ENCODE peak calls at places on chromosomes 13 and 19, in ten cellular contexts. One of them, this sample, is unnamed.

GRCh38 chr13:44768233-44768632 is 192.1 kb upstream of the TSC22D1 start:
- DNase-seq in stimulated activated CD4-positive, alpha-beta T cell treated with anti-CD3 and anti-CD28 coated beads, Interleukin-4, amount 100 ng/mL, for 4 hours: no peak
- DNase-seq in iPS DF 6.9: no peak
- DNase-seq in colonic mucosa: no peak
- DNase-seq in neuronal stem cell: no peak
- DNase-seq in AML-193: no peak
- DNase-seq in NCI-H345: no peak
- DNase-seq in iris pigment epithelial cell: no peak
- DNase-seq in ACHN: no peak
- DNase-seq in ovary: no peak
- DNase-seq in this sample: no peak

GRCh38 chr13:29454931-29455481 is 140.5 kb downstream of the SLC7A1 start:
- DNase-seq in NCI-H345: no peak
- DNase-seq in stimulated activated CD4-positive, alpha-beta T cell treated with anti-CD3 and anti-CD28 coated beads, Interleukin-4, amount 100 ng/mL, for 4 hours: no peak
- DNase-seq in neuronal stem cell: no peak
- DNase-seq in iPS DF 6.9: peak; percentile 25
- DNase-seq in ACHN: no peak
- DNase-seq in AML-193: peak; percentile 3
- DNase-seq in iris pigment epithelial cell: peak; percentile 41
- DNase-seq in ovary: no peak
- DNase-seq in colonic mucosa: no peak
- DNase-seq in this sample: no peak

GRCh38 chr19:3458595-3459284 is 21.6 kb downstream of the SMIM24 start:
- DNase-seq in stimulated activated CD4-positive, alpha-beta T cell treated with anti-CD3 and anti-CD28 coated beads, Interleukin-4, amount 100 ng/mL, for 4 hours: no peak
- DNase-seq in neuronal stem cell: no peak
- DNase-seq in iPS DF 6.9: no peak
- DNase-seq in ACHN: no peak
- DNase-seq in colonic mucosa: no peak
- DNase-seq in AML-193: no peak
- DNase-seq in NCI-H345: no peak
- DNase-seq in ovary: peak; percentile 87
- DNase-seq in iris pigment epithelial cell: peak; percentile 43
- DNase-seq in this sample: no peak

GRCh38 chr19:22617614-22618325 is 16.4 kb upstream of the ZNF492 start:
- DNase-seq in stimulated activated CD4-positive, alpha-beta T cell treated with anti-CD3 and anti-CD28 coated beads, Interleukin-4, amount 100 ng/mL, for 4 hours: no peak
- DNase-seq in NCI-H345: no peak
- DNase-seq in neuronal stem cell: no peak
- DNase-seq in ACHN: no peak
- DNase-seq in iris pigment epithelial cell: no peak
- DNase-seq in AML-193: no peak
- DNase-seq in ovary: peak; percentile 83
- DNase-seq in iPS DF 6.9: no peak
- DNase-seq in colonic mucosa: no peak
- DNase-seq in this sample: no peak

GRCh38 chr19:46818812-46819211 is 30.4 kb upstream of the SLC1A5 start:
- DNase-seq in AML-193: no peak
- DNase-seq in stimulated activated CD4-positive, alpha-beta T cell treated with anti-CD3 and anti-CD28 coated beads, Interleukin-4, amount 100 ng/mL, for 4 hours: no peak
- DNase-seq in iPS DF 6.9: no peak
- DNase-seq in iris pigment epithelial cell: peak; percentile 54
- DNase-seq in NCI-H345: no peak
- DNase-seq in neuronal stem cell: no peak
- DNase-seq in ACHN: no peak
- DNase-seq in ovary: no peak
- DNase-seq in colonic mucosa: no peak
- DNase-seq in this sample: peak; percentile 54

GRCh38 chr13:59483441-59484116 is 680.1 kb downstream of the DIAPH3 start:
- DNase-seq in ACHN: no peak
- DNase-seq in iPS DF 6.9: no peak
- DNase-seq in colonic mucosa: no peak
- DNase-seq in stimulated activated CD4-positive, alpha-beta T cell treated with anti-CD3 and anti-CD28 coated beads, Interleukin-4, amount 100 ng/mL, for 4 hours: no peak
- DNase-seq in NCI-H345: no peak
- DNase-seq in iris pigment epithelial cell: peak; percentile 25
- DNase-seq in neuronal stem cell: no peak
- DNase-seq in ovary: no peak
- DNase-seq in AML-193: no peak
- DNase-seq in this sample: no peak

GRCh38 chr13:73722120-73722519 is 412.1 kb downstream of the KLF12 start:
- DNase-seq in NCI-H345: no peak
- DNase-seq in AML-193: no peak
- DNase-seq in neuronal stem cell: no peak
- DNase-seq in stimulated activated CD4-positive, alpha-beta T cell treated with anti-CD3 and anti-CD28 coated beads, Interleukin-4, amount 100 ng/mL, for 4 hours: no peak
- DNase-seq in ovary: no peak
- DNase-seq in iris pigment epithelial cell: peak; percentile 76
- DNase-seq in colonic mucosa: no peak
- DNase-seq in ACHN: peak; percentile 64
- DNase-seq in iPS DF 6.9: no peak
- DNase-seq in this sample: no peak

GRCh38 chr19:48795055-48795854 is 15.6 kb downstream of the BCAT2 start:
- DNase-seq in iris pigment epithelial cell: peak; percentile 95
- DNase-seq in neuronal stem cell: peak; percentile 91
- DNase-seq in ovary: peak; percentile 92
- DNase-seq in ACHN: peak; percentile 87
- DNase-seq in NCI-H345: peak; percentile 74
- DNase-seq in stimulated activated CD4-positive, alpha-beta T cell treated with anti-CD3 and anti-CD28 coated beads, Interleukin-4, amount 100 ng/mL, for 4 hours: peak; percentile 78
- DNase-seq in AML-193: peak; percentile 62
- DNase-seq in colonic mucosa: peak; percentile 92
- DNase-seq in iPS DF 6.9: no peak
- DNase-seq in this sample: peak; percentile 82

GRCh38 chr13:77715233-77715891 is 17.9 kb downstream of the SLAIN1 start:
- DNase-seq in AML-193: no peak
- DNase-seq in ovary: no peak
- DNase-seq in colonic mucosa: no peak
- DNase-seq in iPS DF 6.9: no peak
- DNase-seq in stimulated activated CD4-positive, alpha-beta T cell treated with anti-CD3 and anti-CD28 coated beads, Interleukin-4, amount 100 ng/mL, for 4 hours: no peak
- DNase-seq in NCI-H345: no peak
- DNase-seq in neuronal stem cell: no peak
- DNase-seq in ACHN: no peak
- DNase-seq in iris pigment epithelial cell: no peak
- DNase-seq in this sample: no peak

GRCh38 chr13:20461481-20461859 is 64.2 kb downstream of the CRYL1 start:
- DNase-seq in stimulated activated CD4-positive, alpha-beta T cell treated with anti-CD3 and anti-CD28 coated beads, Interleukin-4, amount 100 ng/mL, for 4 hours: no peak
- DNase-seq in AML-193: no peak
- DNase-seq in ACHN: no peak
- DNase-seq in colonic mucosa: no peak
- DNase-seq in ovary: no peak
- DNase-seq in iPS DF 6.9: no peak
- DNase-seq in NCI-H345: no peak
- DNase-seq in neuronal stem cell: no peak
- DNase-seq in iris pigment epithelial cell: peak; percentile 67
- DNase-seq in this sample: no peak

GRCh38 chr13:91802957-91803356 is 404.5 kb downstream of the GPC5 start:
- DNase-seq in colonic mucosa: no peak
- DNase-seq in iPS DF 6.9: no peak
- DNase-seq in ovary: no peak
- DNase-seq in stimulated activated CD4-positive, alpha-beta T cell treated with anti-CD3 and anti-CD28 coated beads, Interleukin-4, amount 100 ng/mL, for 4 hours: no peak
- DNase-seq in ACHN: no peak
- DNase-seq in iris pigment epithelial cell: no peak
- DNase-seq in NCI-H345: no peak
- DNase-seq in AML-193: no peak
- DNase-seq in neuronal stem cell: no peak
- DNase-seq in this sample: no peak

GRCh38 chr13:29457299-29457698 is 138.2 kb downstream of the SLC7A1 start:
- DNase-seq in iris pigment epithelial cell: peak; percentile 94
- DNase-seq in iPS DF 6.9: no peak
- DNase-seq in colonic mucosa: no peak
- DNase-seq in ACHN: peak; percentile 48
- DNase-seq in NCI-H345: no peak
- DNase-seq in ovary: no peak
- DNase-seq in neuronal stem cell: no peak
- DNase-seq in stimulated activated CD4-positive, alpha-beta T cell treated with anti-CD3 and anti-CD28 coated beads, Interleukin-4, amount 100 ng/mL, for 4 hours: no peak
- DNase-seq in AML-193: no peak
- DNase-seq in this sample: no peak

GRCh38 chr19:6777434-6777833 is 4.9 kb downstream of the VAV1 start:
- DNase-seq in stimulated activated CD4-positive, alpha-beta T cell treated with anti-CD3 and anti-CD28 coated beads, Interleukin-4, amount 100 ng/mL, for 4 hours: no peak
- DNase-seq in AML-193: no peak
- DNase-seq in ACHN: no peak
- DNase-seq in iPS DF 6.9: no peak
- DNase-seq in neuronal stem cell: no peak
- DNase-seq in colonic mucosa: no peak
- DNase-seq in iris pigment epithelial cell: no peak
- DNase-seq in NCI-H345: no peak
- DNase-seq in ovary: no peak
- DNase-seq in this sample: no peak

GRCh38 chr19:16160943-16161560 is 12.3 kb downstream of the CIB3 start:
- DNase-seq in AML-193: no peak
- DNase-seq in ACHN: peak; percentile 65
- DNase-seq in colonic mucosa: peak; percentile 24
- DNase-seq in ovary: no peak
- DNase-seq in NCI-H345: no peak
- DNase-seq in iris pigment epithelial cell: peak; percentile 85
- DNase-seq in iPS DF 6.9: no peak
- DNase-seq in neuronal stem cell: no peak
- DNase-seq in stimulated activated CD4-positive, alpha-beta T cell treated with anti-CD3 and anti-CD28 coated beads, Interleukin-4, amount 100 ng/mL, for 4 hours: no peak
- DNase-seq in this sample: no peak

GRCh38 chr19:9789066-9789465 is 20.5 kb upstream of the ZNF846 start:
- DNase-seq in AML-193: no peak
- DNase-seq in neuronal stem cell: no peak
- DNase-seq in ovary: peak; percentile 44
- DNase-seq in iPS DF 6.9: no peak
- DNase-seq in NCI-H345: no peak
- DNase-seq in iris pigment epithelial cell: no peak
- DNase-seq in stimulated activated CD4-positive, alpha-beta T cell treated with anti-CD3 and anti-CD28 coated beads, Interleukin-4, amount 100 ng/mL, for 4 hours: no peak
- DNase-seq in colonic mucosa: no peak
- DNase-seq in ACHN: no peak
- DNase-seq in this sample: no peak

GRCh38 chr19:42850981-42851717 is 28.4 kb downstream of the PSG1 start:
- DNase-seq in colonic mucosa: no peak
- DNase-seq in AML-193: no peak
- DNase-seq in stimulated activated CD4-positive, alpha-beta T cell treated with anti-CD3 and anti-CD28 coated beads, Interleukin-4, amount 100 ng/mL, for 4 hours: no peak
- DNase-seq in ovary: no peak
- DNase-seq in iPS DF 6.9: no peak
- DNase-seq in iris pigment epithelial cell: peak; percentile 98
- DNase-seq in neuronal stem cell: no peak
- DNase-seq in NCI-H345: no peak
- DNase-seq in ACHN: peak; percentile 94
- DNase-seq in this sample: no peak

GRCh38 chr13:101757446-101758039 is 305.1 kb downstream of the ITGBL1 start:
- DNase-seq in iris pigment epithelial cell: peak; percentile 58
- DNase-seq in colonic mucosa: no peak
- DNase-seq in stimulated activated CD4-positive, alpha-beta T cell treated with anti-CD3 and anti-CD28 coated beads, Interleukin-4, amount 100 ng/mL, for 4 hours: no peak
- DNase-seq in ovary: no peak
- DNase-seq in neuronal stem cell: no peak
- DNase-seq in ACHN: peak; percentile 51
- DNase-seq in NCI-H345: peak; percentile 33
- DNase-seq in iPS DF 6.9: no peak
- DNase-seq in AML-193: peak; percentile 62
- DNase-seq in this sample: no peak

GRCh38 chr19:51514866-51515481 is 13.4 kb upstream of the SIGLEC12 start:
- DNase-seq in stimulated activated CD4-positive, alpha-beta T cell treated with anti-CD3 and anti-CD28 coated beads, Interleukin-4, amount 100 ng/mL, for 4 hours: no peak
- DNase-seq in NCI-H345: peak; percentile 0
- DNase-seq in iPS DF 6.9: peak; percentile 39
- DNase-seq in ACHN: peak; percentile 53
- DNase-seq in AML-193: peak; percentile 76
- DNase-seq in neuronal stem cell: peak; percentile 23
- DNase-seq in colonic mucosa: no peak
- DNase-seq in iris pigment epithelial cell: peak; percentile 52
- DNase-seq in ovary: no peak
- DNase-seq in this sample: no peak

GRCh38 chr13:29508130-29508873 is 87.2 kb downstream of the SLC7A1 start:
- DNase-seq in NCI-H345: peak; percentile 74
- DNase-seq in colonic mucosa: peak; percentile 86
- DNase-seq in stimulated activated CD4-positive, alpha-beta T cell treated with anti-CD3 and anti-CD28 coated beads, Interleukin-4, amount 100 ng/mL, for 4 hours: peak; percentile 67
- DNase-seq in AML-193: peak; percentile 52
- DNase-seq in neuronal stem cell: peak; percentile 82
- DNase-seq in ACHN: peak; percentile 67
- DNase-seq in ovary: peak; percentile 86
- DNase-seq in iris pigment epithelial cell: peak; percentile 73
- DNase-seq in iPS DF 6.9: peak; percentile 72
- DNase-seq in this sample: peak; percentile 91

GRCh38 chr13:85567909-85568308 is 231.3 kb downstream of the SLITRK6 start:
- DNase-seq in neuronal stem cell: no peak
- DNase-seq in iris pigment epithelial cell: no peak
- DNase-seq in NCI-H345: no peak
- DNase-seq in stimulated activated CD4-positive, alpha-beta T cell treated with anti-CD3 and anti-CD28 coated beads, Interleukin-4, amount 100 ng/mL, for 4 hours: no peak
- DNase-seq in iPS DF 6.9: no peak
- DNase-seq in ovary: no peak
- DNase-seq in colonic mucosa: no peak
- DNase-seq in AML-193: no peak
- DNase-seq in ACHN: no peak
- DNase-seq in this sample: no peak

GRCh38 chr13:73109969-73110368 is 51.2 kb downstream of the KLF5 start:
- DNase-seq in stimulated activated CD4-positive, alpha-beta T cell treated with anti-CD3 and anti-CD28 coated beads, Interleukin-4, amount 100 ng/mL, for 4 hours: no peak
- DNase-seq in iris pigment epithelial cell: no peak
- DNase-seq in ovary: no peak
- DNase-seq in colonic mucosa: no peak
- DNase-seq in iPS DF 6.9: no peak
- DNase-seq in ACHN: no peak
- DNase-seq in AML-193: no peak
- DNase-seq in NCI-H345: no peak
- DNase-seq in neuronal stem cell: no peak
- DNase-seq in this sample: no peak

GRCh38 chr19:3565177-3565576 is 7.6 kb upstream of the HMG20B start:
- DNase-seq in neuronal stem cell: no peak
- DNase-seq in iris pigment epithelial cell: peak; percentile 65
- DNase-seq in ACHN: peak; percentile 72
- DNase-seq in ovary: no peak
- DNase-seq in NCI-H345: no peak
- DNase-seq in stimulated activated CD4-positive, alpha-beta T cell treated with anti-CD3 and anti-CD28 coated beads, Interleukin-4, amount 100 ng/mL, for 4 hours: no peak
- DNase-seq in iPS DF 6.9: no peak
- DNase-seq in colonic mucosa: no peak
- DNase-seq in AML-193: no peak
- DNase-seq in this sample: no peak

GRCh38 chr13:110114351-110114750 is 192.6 kb downstream of the COL4A1 start:
- DNase-seq in stimulated activated CD4-positive, alpha-beta T cell treated with anti-CD3 and anti-CD28 coated beads, Interleukin-4, amount 100 ng/mL, for 4 hours: no peak
- DNase-seq in NCI-H345: no peak
- DNase-seq in ovary: no peak
- DNase-seq in ACHN: no peak
- DNase-seq in iris pigment epithelial cell: peak; percentile 24
- DNase-seq in iPS DF 6.9: no peak
- DNase-seq in neuronal stem cell: no peak
- DNase-seq in AML-193: no peak
- DNase-seq in colonic mucosa: no peak
- DNase-seq in this sample: no peak

GRCh38 chr13:109787135-109787954 is 962 bp upstream of the IRS2 start:
- DNase-seq in ovary: peak; percentile 70
- DNase-seq in iPS DF 6.9: no peak
- DNase-seq in colonic mucosa: peak; percentile 45
- DNase-seq in AML-193: no peak
- DNase-seq in iris pigment epithelial cell: peak; percentile 64
- DNase-seq in neuronal stem cell: peak; percentile 69
- DNase-seq in NCI-H345: peak; percentile 68
- DNase-seq in stimulated activated CD4-positive, alpha-beta T cell treated with anti-CD3 and anti-CD28 coated beads, Interleukin-4, amount 100 ng/mL, for 4 hours: peak; percentile 24
- DNase-seq in ACHN: peak; percentile 61
- DNase-seq in this sample: peak; percentile 67

GRCh38 chr19:2488942-2489731 is 13.2 kb downstream of the GADD45B start:
- DNase-seq in iPS DF 6.9: no peak
- DNase-seq in ACHN: peak; percentile 72
- DNase-seq in iris pigment epithelial cell: peak; percentile 49
- DNase-seq in stimulated activated CD4-positive, alpha-beta T cell treated with anti-CD3 and anti-CD28 coated beads, Interleukin-4, amount 100 ng/mL, for 4 hours: no peak
- DNase-seq in NCI-H345: peak; percentile 18
- DNase-seq in ovary: peak; percentile 53
- DNase-seq in AML-193: no peak
- DNase-seq in neuronal stem cell: no peak
- DNase-seq in colonic mucosa: peak; percentile 55
- DNase-seq in this sample: peak; percentile 74

GRCh38 chr19:15038304-15038703 is 11.0 kb upstream of the CASP14 start:
- DNase-seq in ACHN: no peak
- DNase-seq in iris pigment epithelial cell: no peak
- DNase-seq in AML-193: no peak
- DNase-seq in stimulated activated CD4-positive, alpha-beta T cell treated with anti-CD3 and anti-CD28 coated beads, Interleukin-4, amount 100 ng/mL, for 4 hours: no peak
- DNase-seq in neuronal stem cell: no peak
- DNase-seq in ovary: no peak
- DNase-seq in NCI-H345: no peak
- DNase-seq in iPS DF 6.9: no peak
- DNase-seq in colonic mucosa: no peak
- DNase-seq in this sample: no peak

GRCh38 chr13:97329331-97329730 is 104.6 kb upstream of the RAP2A start:
- DNase-seq in stimulated activated CD4-positive, alpha-beta T cell treated with anti-CD3 and anti-CD28 coated beads, Interleukin-4, amount 100 ng/mL, for 4 hours: no peak
- DNase-seq in colonic mucosa: no peak
- DNase-seq in ACHN: peak; percentile 22
- DNase-seq in ovary: no peak
- DNase-seq in NCI-H345: no peak
- DNase-seq in neuronal stem cell: no peak
- DNase-seq in iris pigment epithelial cell: peak; percentile 67
- DNase-seq in AML-193: no peak
- DNase-seq in iPS DF 6.9: no peak
- DNase-seq in this sample: no peak

GRCh38 chr19:34313188-34313587 is 51.8 kb upstream of the GPI start:
- DNase-seq in neuronal stem cell: no peak
- DNase-seq in NCI-H345: no peak
- DNase-seq in AML-193: no peak
- DNase-seq in stimulated activated CD4-positive, alpha-beta T cell treated with anti-CD3 and anti-CD28 coated beads, Interleukin-4, amount 100 ng/mL, for 4 hours: no peak
- DNase-seq in iris pigment epithelial cell: peak; percentile 74
- DNase-seq in iPS DF 6.9: no peak
- DNase-seq in ACHN: no peak
- DNase-seq in colonic mucosa: peak; percentile 72
- DNase-seq in ovary: no peak
- DNase-seq in this sample: no peak

This sample was measured in H1.